ENCODE peak calls at places on chromosomes 6 and 20, in seven cellular contexts. Z, N, I, K, L, X and A are unnamed samples.

GRCh38 chr6:11094411-11094851 is 797 bp downstream of the SMIM13 start:
- DNase-seq in Z (peak), N (peak), I (no peak), K (no peak), L (peak), X (peak), A (peak)

GRCh38 chr6:3456794-3457709 is at the start of gene SLC22A23:
- DNase-seq in Z (peak), N (peak), I (peak), K (no peak), L (peak), X (peak), A (peak)

GRCh38 chr6:109854541-109855308 is 123.4 kb upstream of the GPR6 start:
- DNase-seq in Z (no peak), N (no peak), I (no peak), K (no peak), L (no peak), X (no peak), A (peak)

GRCh38 chr20:23923311-23923710 is 43.8 kb upstream of the CST5 start:
- DNase-seq in Z (no peak), N (no peak), I (no peak), K (no peak), L (no peak), X (no peak), A (no peak)

GRCh38 chr6:35063701-35064507 is 77.2 kb downstream of the TCP11 start:
- DNase-seq in Z (no peak), N (no peak), I (no peak), K (no peak), L (no peak), X (no peak), A (no peak)

GRCh38 chr6:80143312-80143960 is 37.0 kb downstream of the BCKDHB start:
- DNase-seq in Z (no peak), N (no peak), I (peak), K (no peak), L (no peak), X (peak), A (no peak)

GRCh38 chr6:154709621-154710020 is 23.6 kb upstream of the SCAF8 start:
- DNase-seq in Z (no peak), N (no peak), I (no peak), K (no peak), L (no peak), X (no peak), A (no peak)

GRCh38 chr6:71239694-71240093 is 48.9 kb upstream of the OGFRL1 start:
- DNase-seq in Z (no peak), N (no peak), I (no peak), K (no peak), L (no peak), X (no peak), A (no peak)

GRCh38 chr6:88031550-88031949 is 16.1 kb upstream of the SPACA1 start:
- DNase-seq in Z (no peak), N (no peak), I (no peak), K (no peak), L (no peak), X (no peak), A (no peak)

GRCh38 chr6:56255370-56255769 is 8.0 kb upstream of the COL21A1 start:
- DNase-seq in Z (no peak), N (no peak), I (no peak), K (no peak), L (no peak), X (no peak), A (no peak)

GRCh38 chr20:62359491-62360121 is 7.5 kb downstream of the LAMA5 start:
- DNase-seq in Z (no peak), N (no peak), I (peak), K (peak), L (peak), X (no peak), A (no peak)

GRCh38 chr20:1935696-1936366 is 40.6 kb downstream of the SIRPA start:
- DNase-seq in Z (no peak), N (no peak), I (no peak), K (no peak), L (no peak), X (peak), A (no peak)

GRCh38 chr20:38590682-38591483 is 9.9 kb downstream of the ADIG start:
- DNase-seq in Z (no peak), N (no peak), I (no peak), K (no peak), L (no peak), X (no peak), A (peak)
- TF ChIP-seq REST in Z (no peak), N (no peak), I (no peak), K (no peak), L (no peak), X (no peak), A (no peak)

GRCh38 chr6:21804941-21805610 is 211.5 kb downstream of the SOX4 start:
- DNase-seq in Z (no peak), N (no peak), I (no peak), K (no peak), L (no peak), X (no peak), A (no peak)

GRCh38 chr6:21807299-21807698 is 213.7 kb downstream of the SOX4 start:
- DNase-seq in Z (no peak), N (no peak), I (no peak), K (no peak), L (no peak), X (no peak), A (no peak)

GRCh38 chr6:21808045-21808470 is 214.5 kb downstream of the SOX4 start:
- DNase-seq in Z (no peak), N (no peak), I (no peak), K (no peak), L (no peak), X (no peak), A (no peak)

GRCh38 chr6:21811484-21811883 is 217.9 kb downstream of the SOX4 start:
- DNase-seq in Z (no peak), N (no peak), I (no peak), K (no peak), L (no peak), X (no peak), A (no peak)

DNA sequence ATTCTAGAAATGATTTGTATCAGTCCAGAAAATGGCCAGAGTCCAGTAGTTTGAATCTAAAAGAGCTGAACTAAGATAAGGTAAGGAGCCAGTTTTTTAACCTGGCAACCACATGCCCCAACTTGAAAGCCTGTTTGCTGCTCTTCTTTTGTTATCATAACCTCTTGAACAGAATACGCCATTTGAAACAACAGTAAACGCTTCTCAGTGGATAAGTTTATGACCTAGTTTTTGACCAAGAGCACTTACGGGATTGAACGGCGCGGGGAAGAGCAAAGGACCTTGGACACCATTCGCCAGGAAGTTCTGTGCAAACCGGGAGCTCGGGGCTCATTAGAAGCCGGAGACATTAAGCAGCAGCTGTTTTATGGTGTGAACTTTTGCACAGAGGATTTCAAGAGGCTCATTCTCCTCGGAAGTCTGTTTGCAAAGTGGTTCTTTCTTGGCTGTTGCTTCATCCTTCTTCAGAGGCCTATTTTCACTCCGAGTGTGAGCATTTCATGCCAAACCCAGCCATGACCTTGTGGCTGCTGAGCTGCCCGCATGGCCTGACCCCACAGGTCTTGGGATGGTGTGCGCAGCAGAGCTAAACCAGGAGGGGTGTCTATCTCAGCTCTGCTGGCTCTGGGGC is 215.1 kb downstream of the SOX4 start:
- DNase-seq in Z (no peak), N (no peak), I (no peak), K (no peak), L (no peak), X (no peak), A (no peak)
- TF ChIP-seq REST in Z (no peak), N (no peak), I (no peak), K (no peak), L (no peak), X (no peak), A (no peak)

GRCh38 chr6:159463440-159463839 is 229.6 kb downstream of the SOD2 start:
- DNase-seq in Z (no peak), N (no peak), I (peak), K (no peak), L (peak), X (peak), A (peak)
- TF ChIP-seq REST in Z (no peak), N (no peak), I (no peak), K (no peak), L (no peak), X (no peak), A (no peak)

DNA sequence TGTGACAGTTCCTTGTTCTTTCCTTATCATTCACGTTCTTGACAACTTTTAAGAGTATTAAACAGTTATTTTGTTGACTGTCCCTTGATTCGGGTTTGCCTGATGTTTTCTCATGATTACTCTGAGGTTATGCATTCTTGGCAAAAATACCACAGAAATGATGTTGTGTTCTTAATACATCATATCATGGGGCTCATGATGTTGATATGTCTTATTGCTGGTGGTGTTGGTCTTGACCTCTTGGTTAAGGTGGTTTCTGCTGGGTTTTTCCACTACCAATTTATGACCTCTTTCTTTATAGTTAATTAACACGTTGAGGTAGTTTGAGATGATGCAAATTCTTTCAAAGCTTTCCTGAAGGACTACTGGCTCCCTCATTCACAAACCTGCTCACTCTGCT is 59.0 kb downstream of the ZHX3 start:
- DNase-seq in Z (no peak), N (no peak), I (no peak), K (no peak), L (no peak), X (no peak), A (no peak)
- TF ChIP-seq REST in Z (no peak), N (no peak), I (no peak), K (no peak), L (no peak), X (no peak), A (no peak)

GRCh38 chr6:18389479-18389878 is 2.3 kb downstream of the RNF144B start:
- DNase-seq in Z (no peak), N (no peak), I (no peak), K (no peak), L (no peak), X (no peak), A (no peak)
- TF ChIP-seq REST in Z (no peak), N (no peak), I (no peak), K (no peak), L (no peak), X (no peak), A (no peak)